ENCODE peak calls at places on chromosomes 3 and 15, in ten cellular contexts. D, A, E, T, J, L, F, K, M and B are unnamed samples.

GRCh38 chr15:52004806-52005205 is 14.2 kb upstream of the MAPK6 start:
- DNase-seq in D (no peak), A (no peak), E (no peak), T (no peak), J (peak), L (no peak), F (no peak), K (no peak), M (no peak), B (no peak)

GRCh38 chr15:50345298-50345697 is 9.7 kb downstream of the GABPB1 start:
- DNase-seq in D (no peak), A (no peak), E (no peak), T (no peak), J (no peak), L (no peak), F (no peak), K (no peak), M (no peak), B (no peak)

GRCh38 chr3:193982258-193982659 is 153.7 kb upstream of the HES1 start:
- DNase-seq in D (peak), A (no peak), E (peak), T (peak), J (peak), L (peak), F (peak), K (no peak), M (peak), B (no peak)

GRCh38 chr15:35439291-35439690 is 106.7 kb downstream of the DPH6 start:
- DNase-seq in D (peak), A (no peak), E (peak), T (peak), J (peak), L (peak), F (peak), K (peak), M (peak), B (no peak)

GRCh38 chr15:23532019-23532418 is 33.5 kb upstream of the MKRN3 start:
- DNase-seq in D (peak), A (no peak), E (no peak), T (peak), J (peak), L (peak), F (no peak), K (no peak), M (no peak), B (no peak)

GRCh38 chr3:184765730-184766074 is 46.3 kb upstream of the VPS8 start:
- DNase-seq in D (peak), A (no peak), E (no peak), T (no peak), J (peak), L (no peak), F (peak), K (no peak), M (no peak), B (no peak)

GRCh38 chr3:22159004-22159695 is 408.1 kb upstream of the ZNF385D start:
- DNase-seq in D (peak), A (no peak), E (no peak), T (no peak), J (peak), L (no peak), F (no peak), K (no peak), M (no peak), B (no peak)

GRCh38 chr15:85334241-85334640 is 46.2 kb upstream of the AKAP13 start:
- DNase-seq in D (no peak), A (no peak), E (no peak), T (no peak), J (no peak), L (no peak), F (no peak), K (no peak), M (no peak), B (no peak)

GRCh38 chr15:72037321-72037720 is 80.6 kb downstream of the MYO9A start:
- DNase-seq in D (peak), A (no peak), E (no peak), T (peak), J (peak), L (peak), F (no peak), K (no peak), M (peak), B (no peak)

GRCh38 chr3:14621093-14621492 is 30.5 kb upstream of the CCDC174 start:
- DNase-seq in D (no peak), A (no peak), E (no peak), T (no peak), J (no peak), L (no peak), F (no peak), K (no peak), M (no peak), B (no peak)

GRCh38 chr3:32421991-32422859 is 30.6 kb downstream of the CMTM7 start:
- DNase-seq in D (peak), A (no peak), E (peak), T (peak), J (peak), L (peak), F (peak), K (no peak), M (peak), B (peak)

GRCh38 chr3:71304684-71305083 is 278.8 kb downstream of the FOXP1 start:
- DNase-seq in D (peak), A (peak), E (no peak), T (peak), J (peak), L (peak), F (no peak), K (no peak), M (peak), B (no peak)

GRCh38 chr3:53375019-53375418 is 27.7 kb upstream of the DCP1A start:
- DNase-seq in D (peak), A (peak), E (peak), T (peak), J (peak), L (peak), F (peak), K (no peak), M (peak), B (no peak)

GRCh38 chr15:68354923-68355322 is 77.0 kb downstream of the ITGA11 start:
- DNase-seq in D (peak), A (no peak), E (peak), T (peak), J (peak), L (peak), F (peak), K (peak), M (peak), B (peak)

GRCh38 chr15:77858677-77859490 is 218.6 kb downstream of the TBC1D2B start:
- DNase-seq in D (no peak), A (no peak), E (no peak), T (no peak), J (no peak), L (no peak), F (no peak), K (no peak), M (no peak), B (no peak)

GRCh38 chr3:81621277-81621676 is 140.2 kb downstream of the GBE1 start:
- DNase-seq in D (no peak), A (no peak), E (no peak), T (no peak), J (no peak), L (no peak), F (no peak), K (no peak), M (no peak), B (no peak)

GRCh38 chr15:86193716-86194408 is 114.2 kb downstream of the AGBL1 start:
- DNase-seq in D (no peak), A (no peak), E (no peak), T (no peak), J (no peak), L (no peak), F (no peak), K (no peak), M (no peak), B (no peak)